ENCODE peak calls at places on chromosomes 16 and 17, in ten cellular contexts. One of them, this sample, is unnamed. For H3K36me3, the result is how much of the 10 kb centered on the place peaks cover.

GRCh38 chr17:8664426-8665105 is 34.0 kb upstream of the MYH10 start:
- DNase-seq in ascending aorta: peak
- DNase-seq in neural progenitor cell: no peak
- DNase-seq in astrocyte: peak
- DNase-seq in OCI-LY7: no peak
- DNase-seq in stomach: no peak
- DNase-seq in IMR-90: no peak
- DNase-seq in pancreas: no peak
- DNase-seq in naive thymus-derived CD4-positive, alpha-beta T cell: no peak
- DNase-seq in neuronal stem cell: no peak
- DNase-seq in this sample: no peak

GRCh38 chr17:62791235-62792121 is 16.6 kb downstream of the MARCHF10 start:
- DNase-seq in naive thymus-derived CD4-positive, alpha-beta T cell: no peak
- DNase-seq in neural progenitor cell: no peak
- DNase-seq in pancreas: no peak
- DNase-seq in stomach: no peak
- DNase-seq in neuronal stem cell: no peak
- DNase-seq in astrocyte: peak
- DNase-seq in OCI-LY7: no peak
- DNase-seq in ascending aorta: peak
- DNase-seq in IMR-90: peak
- DNase-seq in this sample: no peak

GRCh38 chr16:11370084-11370931 is 25.0 kb downstream of the RMI2 start:
- DNase-seq in astrocyte: no peak
- DNase-seq in neural progenitor cell: no peak
- DNase-seq in ascending aorta: no peak
- DNase-seq in pancreas: no peak
- DNase-seq in OCI-LY7: peak
- DNase-seq in neuronal stem cell: no peak
- DNase-seq in naive thymus-derived CD4-positive, alpha-beta T cell: peak
- DNase-seq in stomach: no peak
- DNase-seq in IMR-90: no peak
- DNase-seq in this sample: no peak

GRCh38 chr16:68265078-68265925 is 976 bp downstream of the SLC7A6 start:
- DNase-seq in neural progenitor cell: peak
- DNase-seq in stomach: peak
- DNase-seq in astrocyte: peak
- DNase-seq in naive thymus-derived CD4-positive, alpha-beta T cell: peak
- DNase-seq in IMR-90: peak
- DNase-seq in neuronal stem cell: no peak
- DNase-seq in OCI-LY7: peak
- DNase-seq in pancreas: no peak
- DNase-seq in ascending aorta: peak
- DNase-seq in this sample: peak

GRCh38 chr16:4500283-4500682 is 24.1 kb downstream of the HMOX2 start:
- DNase-seq in ascending aorta: no peak
- DNase-seq in pancreas: no peak
- DNase-seq in OCI-LY7: no peak
- DNase-seq in IMR-90: peak
- DNase-seq in astrocyte: peak
- DNase-seq in naive thymus-derived CD4-positive, alpha-beta T cell: no peak
- DNase-seq in neuronal stem cell: no peak
- DNase-seq in stomach: peak
- DNase-seq in neural progenitor cell: no peak
- DNase-seq in this sample: no peak

GRCh38 chr16:56969769-56970168 is 8.0 kb downstream of the CETP start:
- DNase-seq in neuronal stem cell: no peak
- DNase-seq in neural progenitor cell: no peak
- DNase-seq in pancreas: no peak
- DNase-seq in stomach: no peak
- DNase-seq in astrocyte: no peak
- DNase-seq in ascending aorta: no peak
- DNase-seq in IMR-90: no peak
- DNase-seq in OCI-LY7: no peak
- DNase-seq in naive thymus-derived CD4-positive, alpha-beta T cell: no peak
- DNase-seq in this sample: peak

GRCh38 chr17:75695830-75696271 is 25.4 kb upstream of the ITGB4 start:
- DNase-seq in neural progenitor cell: no peak
- DNase-seq in naive thymus-derived CD4-positive, alpha-beta T cell: no peak
- DNase-seq in neuronal stem cell: no peak
- DNase-seq in stomach: peak
- DNase-seq in astrocyte: no peak
- DNase-seq in pancreas: no peak
- DNase-seq in IMR-90: no peak
- DNase-seq in ascending aorta: no peak
- DNase-seq in OCI-LY7: no peak
- DNase-seq in this sample: peak

GRCh38 chr16:30434852-30435251 is 5.0 kb upstream of the DCTPP1 start:
- DNase-seq in neural progenitor cell: no peak
- DNase-seq in pancreas: no peak
- DNase-seq in stomach: no peak
- DNase-seq in astrocyte: no peak
- DNase-seq in ascending aorta: no peak
- DNase-seq in IMR-90: no peak
- DNase-seq in neuronal stem cell: no peak
- DNase-seq in naive thymus-derived CD4-positive, alpha-beta T cell: no peak
- DNase-seq in OCI-LY7: no peak
- DNase-seq in this sample: no peak

GRCh38 chr17:17351901-17352781 is 49.0 kb downstream of the NT5M start:
- DNase-seq in neural progenitor cell: no peak
- DNase-seq in pancreas: no peak
- DNase-seq in ascending aorta: no peak
- DNase-seq in stomach: peak
- DNase-seq in neuronal stem cell: no peak
- DNase-seq in IMR-90: peak
- DNase-seq in naive thymus-derived CD4-positive, alpha-beta T cell: no peak
- DNase-seq in astrocyte: peak
- DNase-seq in OCI-LY7: no peak
- DNase-seq in this sample: peak

GRCh38 chr16:80299416-80299815 is 241.4 kb upstream of the DYNLRB2 start:
- DNase-seq in astrocyte: peak
- DNase-seq in stomach: peak
- DNase-seq in naive thymus-derived CD4-positive, alpha-beta T cell: no peak
- DNase-seq in neural progenitor cell: no peak
- DNase-seq in IMR-90: no peak
- DNase-seq in neuronal stem cell: no peak
- DNase-seq in OCI-LY7: no peak
- DNase-seq in pancreas: peak
- DNase-seq in ascending aorta: no peak
- DNase-seq in this sample: no peak

GRCh38 chr17:38444151-38444550 is 15.9 kb downstream of the ARHGAP23 start:
- DNase-seq in IMR-90: peak
- DNase-seq in naive thymus-derived CD4-positive, alpha-beta T cell: peak
- DNase-seq in pancreas: peak
- DNase-seq in stomach: peak
- DNase-seq in neuronal stem cell: no peak
- DNase-seq in neural progenitor cell: peak
- DNase-seq in astrocyte: no peak
- DNase-seq in ascending aorta: peak
- DNase-seq in OCI-LY7: peak
- DNase-seq in this sample: peak

GRCh38 chr17:1645207-1646171 is at the start of gene SCARF1:
- DNase-seq in stomach: no peak
- DNase-seq in neuronal stem cell: no peak
- DNase-seq in naive thymus-derived CD4-positive, alpha-beta T cell: no peak
- DNase-seq in pancreas: peak
- DNase-seq in OCI-LY7: no peak
- DNase-seq in ascending aorta: peak
- DNase-seq in astrocyte: no peak
- DNase-seq in IMR-90: no peak
- DNase-seq in neural progenitor cell: no peak
- DNase-seq in this sample: peak

GRCh38 chr16:49458656-49459445 is 85.2 kb downstream of the C16orf78 start:
- DNase-seq in neuronal stem cell: no peak
- DNase-seq in ascending aorta: peak
- DNase-seq in OCI-LY7: no peak
- DNase-seq in stomach: peak
- DNase-seq in IMR-90: no peak
- DNase-seq in neural progenitor cell: no peak
- DNase-seq in naive thymus-derived CD4-positive, alpha-beta T cell: no peak
- DNase-seq in astrocyte: no peak
- DNase-seq in pancreas: no peak
- DNase-seq in this sample: no peak

GRCh38 chr17:31398381-31399275 is 7.2 kb downstream of the RAB11FIP4 start:
- DNase-seq in pancreas: no peak
- DNase-seq in OCI-LY7: no peak
- DNase-seq in naive thymus-derived CD4-positive, alpha-beta T cell: no peak
- DNase-seq in neural progenitor cell: no peak
- DNase-seq in astrocyte: no peak
- DNase-seq in ascending aorta: peak
- DNase-seq in stomach: no peak
- DNase-seq in neuronal stem cell: no peak
- DNase-seq in IMR-90: no peak
- DNase-seq in this sample: no peak

GRCh38 chr17:45288825-45289224 is 26.9 kb upstream of the SPATA32 start:
- DNase-seq in neuronal stem cell: no peak
- DNase-seq in pancreas: peak
- DNase-seq in OCI-LY7: no peak
- DNase-seq in neural progenitor cell: no peak
- DNase-seq in IMR-90: no peak
- DNase-seq in stomach: peak
- DNase-seq in naive thymus-derived CD4-positive, alpha-beta T cell: no peak
- DNase-seq in astrocyte: peak
- DNase-seq in ascending aorta: no peak
- DNase-seq in this sample: peak

GRCh38 chr16:58732545-58733247 is 1.4 kb downstream of the GOT2 start:
- DNase-seq in IMR-90: peak
- DNase-seq in astrocyte: peak
- DNase-seq in naive thymus-derived CD4-positive, alpha-beta T cell: no peak
- DNase-seq in neural progenitor cell: no peak
- DNase-seq in ascending aorta: no peak
- DNase-seq in OCI-LY7: peak
- DNase-seq in stomach: no peak
- DNase-seq in neuronal stem cell: no peak
- DNase-seq in pancreas: no peak
- DNase-seq in this sample: no peak

GRCh38 chr16:74724820-74725549 is 24.3 kb upstream of the MLKL start:
- DNase-seq in neural progenitor cell: no peak
- DNase-seq in naive thymus-derived CD4-positive, alpha-beta T cell: no peak
- DNase-seq in ascending aorta: peak
- DNase-seq in OCI-LY7: no peak
- DNase-seq in IMR-90: peak
- DNase-seq in neuronal stem cell: no peak
- DNase-seq in stomach: no peak
- DNase-seq in astrocyte: peak
- DNase-seq in pancreas: peak
- DNase-seq in this sample: peak

DNA sequence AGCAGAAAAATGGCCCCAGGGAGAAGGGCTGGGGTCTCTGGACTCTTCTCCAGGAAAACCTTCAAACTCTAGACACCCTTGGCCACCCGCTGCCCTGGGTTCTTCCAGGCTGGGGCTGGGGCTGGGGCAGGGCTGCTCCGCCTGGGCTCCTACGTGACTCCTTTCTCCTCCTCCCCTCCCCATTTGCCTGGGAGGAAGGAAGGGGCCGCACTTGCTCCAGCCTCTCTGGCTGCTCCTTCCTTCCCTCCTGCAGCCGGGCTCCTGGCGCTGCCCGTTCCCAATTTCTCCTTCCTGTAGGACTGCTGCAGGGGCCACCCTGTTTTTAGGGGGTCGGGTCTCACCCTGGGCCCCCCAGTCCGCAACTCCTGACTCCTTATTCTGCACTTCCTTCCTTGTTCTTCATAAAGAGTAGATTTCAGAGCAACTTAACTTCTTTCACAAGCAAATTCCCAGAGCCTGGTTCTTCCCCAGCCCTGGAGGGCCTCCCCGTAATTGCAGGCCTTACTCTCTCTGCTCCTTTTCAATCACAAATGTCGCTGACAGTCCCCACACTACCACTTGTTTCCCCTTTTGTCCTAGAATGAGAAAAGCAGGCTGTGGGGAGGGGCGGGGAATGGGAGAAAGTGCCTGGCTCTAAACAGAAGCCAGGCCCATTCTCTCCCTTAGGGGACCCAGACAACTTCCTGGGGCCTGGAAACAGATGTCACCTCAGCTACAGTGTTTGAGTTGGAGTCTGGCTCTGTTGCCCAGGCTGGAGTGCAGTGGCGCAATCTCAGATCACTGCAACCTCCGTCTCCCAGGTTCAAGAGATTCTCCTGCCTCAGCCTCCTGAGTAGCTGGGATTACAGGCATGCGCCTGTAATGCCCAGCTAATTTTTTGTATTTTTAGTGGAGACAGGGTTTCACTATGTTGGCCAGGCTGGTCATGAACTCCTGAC is 137.8 kb downstream of the ENGASE start:
- DNase-seq in neural progenitor cell: peak
- DNase-seq in ascending aorta: no peak
- DNase-seq in IMR-90: no peak
- DNase-seq in neuronal stem cell: no peak
- DNase-seq in pancreas: no peak
- DNase-seq in astrocyte: no peak
- DNase-seq in OCI-LY7: no peak
- DNase-seq in naive thymus-derived CD4-positive, alpha-beta T cell: no peak
- DNase-seq in stomach: no peak
- DNase-seq in this sample: no peak
- H3K4me3 ChIP-seq in neural progenitor cell: no peak
- H3K4me3 ChIP-seq in ascending aorta: no peak
- H3K4me3 ChIP-seq in IMR-90: no peak
- H3K4me3 ChIP-seq in neuronal stem cell: no peak
- H3K4me3 ChIP-seq in pancreas: no peak
- H3K4me3 ChIP-seq in astrocyte: no peak
- H3K4me3 ChIP-seq in OCI-LY7: no peak
- H3K4me3 ChIP-seq in naive thymus-derived CD4-positive, alpha-beta T cell: no peak
- H3K4me3 ChIP-seq in stomach: no peak
- H3K4me3 ChIP-seq in this sample: no peak

GRCh38 chr16:71885261-71885650 is 1.3 kb upstream of the ZNF821 start:
- DNase-seq in OCI-LY7: no peak
- DNase-seq in ascending aorta: no peak
- DNase-seq in stomach: no peak
- DNase-seq in IMR-90: no peak
- DNase-seq in astrocyte: no peak
- DNase-seq in neuronal stem cell: no peak
- DNase-seq in pancreas: no peak
- DNase-seq in neural progenitor cell: no peak
- DNase-seq in naive thymus-derived CD4-positive, alpha-beta T cell: no peak
- DNase-seq in this sample: no peak
- H3K27ac ChIP-seq in OCI-LY7: no peak
- H3K27ac ChIP-seq in ascending aorta: no peak
- H3K27ac ChIP-seq in stomach: no peak
- H3K27ac ChIP-seq in IMR-90: no peak
- H3K27ac ChIP-seq in astrocyte: no peak
- H3K27ac ChIP-seq in neuronal stem cell: no peak
- H3K27ac ChIP-seq in pancreas: no peak
- H3K27ac ChIP-seq in neural progenitor cell: no peak
- H3K27ac ChIP-seq in naive thymus-derived CD4-positive, alpha-beta T cell: no peak
- H3K27ac ChIP-seq in this sample: no peak

GRCh38 chr16:85202051-85202601 is 89.9 kb upstream of the CIBAR2 start:
- DNase-seq in OCI-LY7: no peak
- DNase-seq in ascending aorta: no peak
- DNase-seq in IMR-90: no peak
- DNase-seq in neuronal stem cell: no peak
- DNase-seq in stomach: no peak
- DNase-seq in pancreas: peak
- DNase-seq in neural progenitor cell: peak
- DNase-seq in astrocyte: no peak
- DNase-seq in naive thymus-derived CD4-positive, alpha-beta T cell: no peak
- DNase-seq in this sample: no peak
- H3K36me3 ChIP-seq in OCI-LY7: under half
- H3K36me3 ChIP-seq in ascending aorta: under half
- H3K36me3 ChIP-seq in IMR-90: under half
- H3K36me3 ChIP-seq in neuronal stem cell: under half
- H3K36me3 ChIP-seq in stomach: under half
- H3K36me3 ChIP-seq in pancreas: under half
- H3K36me3 ChIP-seq in neural progenitor cell: under half
- H3K36me3 ChIP-seq in astrocyte: under half
- H3K36me3 ChIP-seq in naive thymus-derived CD4-positive, alpha-beta T cell: under half
- H3K36me3 ChIP-seq in this sample: under half

GRCh38 chr17:48565024-48565558 is 13.1 kb downstream of the HOXB4 start:
- DNase-seq in neural progenitor cell: no peak
- DNase-seq in astrocyte: no peak
- DNase-seq in ascending aorta: no peak
- DNase-seq in IMR-90: no peak
- DNase-seq in pancreas: no peak
- DNase-seq in stomach: no peak
- DNase-seq in OCI-LY7: no peak
- DNase-seq in neuronal stem cell: no peak
- DNase-seq in naive thymus-derived CD4-positive, alpha-beta T cell: no peak
- DNase-seq in this sample: no peak
- H3K4me3 ChIP-seq in neural progenitor cell: no peak
- H3K4me3 ChIP-seq in astrocyte: peak
- H3K4me3 ChIP-seq in ascending aorta: peak
- H3K4me3 ChIP-seq in IMR-90: peak
- H3K4me3 ChIP-seq in pancreas: no peak
- H3K4me3 ChIP-seq in stomach: peak
- H3K4me3 ChIP-seq in OCI-LY7: no peak
- H3K4me3 ChIP-seq in neuronal stem cell: no peak
- H3K4me3 ChIP-seq in naive thymus-derived CD4-positive, alpha-beta T cell: no peak
- H3K4me3 ChIP-seq in this sample: peak